ENCODE peak calls at places on chromosomes 2 and 18, in four cellular contexts. M is HepG2, X is K562, Z is GM12878. C is an unnamed sample.

GRCh38 chr2:42047488-42048317 is at the start of gene PKDCC:
- DNase-seq in M (peak; percentile 75), Z (no peak), X (peak; percentile 96), C (peak; percentile 85)

GRCh38 chr2:134278546-134278945 is 24.7 kb downstream of the MGAT5 start:
- DNase-seq in Z (no peak), M (no peak), X (no peak), C (no peak)

GRCh38 chr2:119257198-119257597 is 33.6 kb downstream of the STEAP3 start:
- DNase-seq in X (no peak), Z (no peak), M (no peak), C (no peak)

GRCh38 chr18:12532661-12533060 is 124.9 kb downstream of the PRELID3A start:
- DNase-seq in Z (no peak), X (no peak), M (no peak), C (no peak)

GRCh38 chr2:186690796-186691195 is 3.1 kb upstream of the FAM171B start:
- DNase-seq in X (no peak), Z (no peak), M (no peak), C (no peak)

GRCh38 chr2:100381240-100381639 is 36.2 kb downstream of the CHST10 start:
- DNase-seq in M (peak; percentile 67), X (peak; percentile 66), Z (peak; percentile 60), C (peak; percentile 91)

GRCh38 chr2:241508240-241508509 is 209 bp downstream of the STK25 start:
- DNase-seq in M (no peak), X (peak; percentile 81), Z (no peak), C (no peak)

GRCh38 chr18:46199515-46200147 is 95.4 kb downstream of the HAUS1 start:
- DNase-seq in X (no peak), M (peak; percentile 62), Z (no peak), C (no peak)

GRCh38 chr2:96913117-96913397 is 43.2 kb upstream of the SEMA4C start:
- DNase-seq in X (no peak), M (no peak), Z (no peak), C (no peak)

GRCh38 chr2:25825238-25825637 is 53.0 kb downstream of the ASXL2 start:
- DNase-seq in X (no peak), M (no peak), Z (no peak), C (no peak)

GRCh38 chr2:36478999-36479398 is 119.0 kb downstream of the FEZ2 start:
- DNase-seq in X (no peak), M (no peak), Z (no peak), C (no peak)

GRCh38 chr18:25456284-25456683 is 104.3 kb upstream of the ZNF521 start:
- DNase-seq in M (no peak), Z (no peak), X (no peak), C (peak; percentile 14)

GRCh38 chr2:66699481-66700180 is 264.7 kb downstream of the MEIS1 start:
- DNase-seq in Z (no peak), X (no peak), M (no peak), C (no peak)

GRCh38 chr2:195861821-195862220 is 204.8 kb downstream of the SLC39A10 start:
- DNase-seq in X (no peak), M (no peak), Z (no peak), C (no peak)

GRCh38 chr2:173299764-173300163 is 54.9 kb upstream of the CDCA7 start:
- DNase-seq in M (no peak), X (no peak), Z (no peak), C (peak; percentile 17)

GRCh38 chr2:129757915-129758421 is 221.5 kb upstream of the RAB6C start:
- DNase-seq in M (no peak), Z (no peak), X (no peak), C (peak; percentile 38)

GRCh38 chr2:5868891-5869400 is 176.8 kb downstream of the SOX11 start:
- DNase-seq in X (no peak), M (no peak), Z (no peak), C (no peak)
- TF ChIP-seq USF2 in X (no peak), M (no peak), Z (no peak), C (no peak)

GRCh38 chr2:217849154-217849553 is 153.6 kb downstream of the TNS1 start:
- DNase-seq in Z (no peak), M (no peak), X (no peak), C (no peak)

GRCh38 chr2:217852812-217853211 is 150.0 kb downstream of the TNS1 start:
- DNase-seq in M (no peak), X (no peak), Z (no peak), C (no peak)

GRCh38 chr2:217853301-217853881 is 149.4 kb downstream of the TNS1 start:
- DNase-seq in X (no peak), M (no peak), Z (no peak), C (no peak)

GRCh38 chr2:217849576-217849975 is 153.2 kb downstream of the TNS1 start:
- DNase-seq in X (no peak), M (no peak), Z (no peak), C (no peak)

DNA sequence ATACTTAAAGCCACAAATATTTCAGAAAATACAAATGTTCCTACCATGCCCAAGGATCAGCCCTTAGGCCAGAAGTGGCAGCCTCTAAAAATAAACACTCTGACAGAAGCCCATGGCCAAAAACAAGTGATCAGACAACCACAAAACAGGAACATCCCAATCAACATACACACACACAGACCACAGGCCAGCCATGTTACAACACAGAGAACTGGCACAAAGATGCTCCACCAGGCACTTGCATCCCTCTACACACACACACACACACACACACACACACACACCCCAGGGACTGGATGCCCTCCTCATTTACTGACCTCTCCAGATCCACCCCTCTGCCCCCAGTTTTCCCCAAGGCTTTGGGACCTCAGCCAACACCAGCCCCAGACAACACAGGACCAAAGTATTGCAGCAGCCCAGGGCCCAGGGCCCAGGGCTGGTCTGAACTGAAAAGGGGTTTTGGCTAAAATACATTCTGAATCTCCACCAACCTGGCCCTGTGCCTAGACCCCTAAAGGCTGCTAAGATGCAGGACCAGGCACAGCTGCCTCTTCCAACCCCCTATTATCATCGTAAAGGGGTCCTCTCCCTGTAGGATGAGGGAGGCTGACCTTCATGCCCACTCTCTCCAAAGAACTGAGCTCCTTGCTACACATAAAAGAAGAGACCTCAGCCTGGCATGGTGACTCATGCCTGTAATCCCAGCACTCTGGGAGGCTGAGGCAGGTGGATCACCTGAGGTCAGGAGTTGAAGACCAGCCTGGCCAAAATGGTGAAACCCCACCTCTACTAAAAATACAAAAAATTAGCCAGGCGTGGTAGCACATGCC is 151.4 kb downstream of the TNS1 start:
- DNase-seq in Z (no peak), X (no peak), M (no peak), C (no peak)
- TF ChIP-seq TCF7 in Z (no peak), X (no peak), M (no peak), C (no peak)

DNA sequence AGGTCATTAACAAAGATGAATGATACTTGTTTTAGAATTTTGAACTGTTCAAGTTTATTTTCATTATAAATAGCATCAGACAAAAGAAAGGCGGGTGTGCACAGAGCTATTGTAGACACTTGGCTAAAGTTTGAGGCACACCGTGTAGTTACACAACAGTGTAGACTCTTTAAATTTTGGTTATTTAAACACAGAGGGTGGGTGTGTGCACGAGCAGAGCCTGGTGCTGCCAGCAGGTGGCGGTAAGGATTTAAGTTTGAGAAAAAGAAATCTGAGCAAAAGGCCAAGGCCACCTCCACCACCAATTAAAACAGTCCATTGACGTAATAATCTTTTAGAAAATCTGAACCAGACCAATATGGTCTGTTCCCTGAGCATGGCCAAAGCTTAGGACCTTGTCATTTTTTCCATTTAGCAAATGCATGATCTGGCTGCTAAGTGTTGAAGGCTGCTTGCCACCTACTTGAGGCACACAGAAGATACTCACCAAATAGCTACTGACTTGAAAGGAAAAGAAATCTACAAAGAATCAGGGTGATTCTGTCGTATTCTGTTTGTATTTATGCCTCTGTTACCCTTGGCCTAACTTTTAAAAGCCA is 14.3 kb downstream of the COPS7B start:
- DNase-seq in X (peak; percentile 35), M (peak; percentile 55), Z (no peak), C (peak; percentile 77)
- TF ChIP-seq CTCF in X (peak; percentile 56), M (peak; percentile 70), Z (peak; percentile 78), C (peak; percentile 75)

GRCh38 chr2:201196003-201196402 is 13.1 kb downstream of the CASP10 start:
- DNase-seq in Z (no peak), X (no peak), M (no peak), C (no peak)

GRCh38 chr2:201195329-201195728 is 12.4 kb downstream of the CASP10 start:
- DNase-seq in M (no peak), X (no peak), Z (no peak), C (no peak)

GRCh38 chr2:201194097-201194496 is 11.2 kb downstream of the CASP10 start:
- DNase-seq in M (no peak), Z (peak; percentile 55), X (no peak), C (no peak)

GRCh38 chr2:201188449-201188848 is 5.5 kb downstream of the CASP10 start:
- DNase-seq in M (no peak), Z (no peak), X (no peak), C (no peak)

GRCh38 chr2:201191132-201191875 is 8.4 kb downstream of the CASP10 start:
- DNase-seq in Z (peak; percentile 32), M (peak; percentile 46), X (no peak), C (no peak)
- TF ChIP-seq USF2 in Z (no peak), M (no peak), X (no peak), C (no peak)

GRCh38 chr2:237433920-237434319 is 20.0 kb upstream of the COL6A3 start:
- DNase-seq in X (no peak), M (no peak), Z (no peak), C (no peak)

GRCh38 chr2:237437566-237437965 is 23.6 kb upstream of the COL6A3 start:
- DNase-seq in X (no peak), Z (no peak), M (no peak), C (no peak)

GRCh38 chr2:237435844-237436590 is 22.1 kb upstream of the COL6A3 start:
- DNase-seq in M (no peak), X (no peak), Z (no peak), C (no peak)

GRCh38 chr2:237432484-237433092 is 18.6 kb upstream of the COL6A3 start:
- DNase-seq in M (no peak), Z (no peak), X (no peak), C (no peak)

GRCh38 chr2:237434916-237435315 is 21.0 kb upstream of the COL6A3 start:
- DNase-seq in M (no peak), X (peak; percentile 7), Z (no peak), C (no peak)
- TF ChIP-seq TCF7 in M (no peak), X (no peak), Z (no peak), C (no peak)

GRCh38 chr2:234669611-234670010 is 172.7 kb upstream of the ARL4C start:
- DNase-seq in M (no peak), X (no peak), Z (no peak), C (peak; percentile 57)
- TF ChIP-seq CTCF in M (peak; percentile 49), X (no peak), Z (no peak), C (peak; percentile 28)

GRCh38 chr18:9751371-9752031 is 43.4 kb downstream of the RAB31 start:
- DNase-seq in X (no peak), M (no peak), Z (no peak), C (no peak)
- TF ChIP-seq USF2 in X (no peak), M (no peak), Z (no peak), C (no peak)

C was measured in WTC11.